ENCODE peak calls at places on chromosomes 1 and 21, in eight cellular contexts. J, X, T, P, Z, Y, U and S are unnamed samples.
A peak's percentile ranks its signal among the peaks of the same experiment; 100 is the strongest.

GRCh38 chr1:62691062-62691844 is 3.1 kb upstream of the DOCK7 start:
- DNase-seq in P (no peak), U (no peak), T (no peak), X (no peak), J (no peak), Z (no peak), Y (no peak), S (no peak)

GRCh38 chr1:65065535-65066378 is 82.2 kb upstream of the AK4 start:
- DNase-seq in Z (no peak), U (peak; percentile 29), J (no peak), Y (peak; percentile 19), X (no peak), T (peak; percentile 25), P (peak; percentile 55), S (no peak)

GRCh38 chr1:226411619-226412018 is 3.7 kb upstream of the PARP1 start:
- DNase-seq in T (no peak), J (no peak), Z (no peak), X (no peak), Y (no peak), P (no peak), U (peak; percentile 39), S (no peak)

GRCh38 chr1:224585051-224585450 is 31.1 kb upstream of the CNIH3 start:
- DNase-seq in X (no peak), U (no peak), P (no peak), J (no peak), T (no peak), Z (no peak), Y (no peak), S (no peak)

GRCh38 chr1:36109041-36109679 is 15.9 kb downstream of the COL8A2 start:
- DNase-seq in X (no peak), Z (no peak), P (no peak), U (no peak), Y (no peak), T (peak; percentile 58), J (no peak), S (no peak)

GRCh38 chr1:162006081-162006480 is 17.6 kb downstream of the OLFML2B start:
- DNase-seq in Z (no peak), J (no peak), Y (no peak), P (no peak), T (no peak), U (no peak), X (no peak), S (no peak)

GRCh38 chr1:205191127-205191577 is 20.4 kb downstream of the DSTYK start:
- DNase-seq in P (no peak), J (no peak), U (no peak), Z (no peak), X (no peak), Y (no peak), T (no peak), S (no peak)

GRCh38 chr1:63124666-63125191 is 197.6 kb upstream of the FOXD3 start:
- DNase-seq in Y (no peak), P (no peak), X (no peak), J (no peak), T (no peak), U (no peak), Z (no peak), S (no peak)

GRCh38 chr1:207811920-207812720 is 60.3 kb downstream of the CD46 start:
- DNase-seq in P (peak; percentile 81), X (no peak), U (peak; percentile 59), Y (no peak), Z (no peak), J (peak; percentile 93), T (peak; percentile 49), S (no peak)

GRCh38 chr1:209456878-209457277 is 126.6 kb upstream of the CAMK1G start:
- DNase-seq in P (no peak), Z (no peak), J (no peak), Y (no peak), T (no peak), X (no peak), U (no peak), S (no peak)

GRCh38 chr1:85894651-85895050 is 186.4 kb upstream of the ZNHIT6 start:
- DNase-seq in Y (no peak), J (no peak), Z (no peak), X (no peak), P (no peak), U (peak; percentile 7), T (peak; percentile 50), S (no peak)

GRCh38 chr1:39898648-39899603 is 2.8 kb downstream of the MYCL start:
- DNase-seq in Z (no peak), J (no peak), P (peak; percentile 57), U (peak; percentile 68), X (no peak), T (peak; percentile 36), Y (peak; percentile 84), S (no peak)

GRCh38 chr1:173409613-173410012 is 67.5 kb upstream of the PRDX6 start:
- DNase-seq in Y (no peak), T (no peak), J (no peak), P (peak; percentile 66), Z (no peak), X (no peak), U (no peak), S (no peak)

GRCh38 chr1:227919916-227920315 is 27.8 kb downstream of the WNT9A start:
- DNase-seq in T (no peak), X (no peak), Y (no peak), J (no peak), P (no peak), U (peak; percentile 54), Z (no peak), S (no peak)

GRCh38 chr21:33848252-33848953 is 67.2 kb downstream of the ATP5PO start:
- DNase-seq in U (no peak), P (no peak), Z (no peak), J (no peak), Y (no peak), X (no peak), T (peak; percentile 12), S (no peak)

GRCh38 chr1:232968965-232969364 is 18.6 kb downstream of the NTPCR start:
- DNase-seq in P (no peak), T (no peak), U (no peak), J (no peak), X (no peak), Y (no peak), Z (no peak), S (no peak)

GRCh38 chr1:228921473-228921872 is 186.2 kb downstream of the RHOU start:
- DNase-seq in X (no peak), Y (no peak), P (peak; percentile 62), U (no peak), Z (no peak), T (no peak), J (peak; percentile 61), S (no peak)

GRCh38 chr1:104648269-104648691 is 898.6 kb downstream of the AMY1C start:
- DNase-seq in J (no peak), U (peak; percentile 5), P (no peak), T (no peak), Y (no peak), Z (no peak), X (no peak), S (no peak)

GRCh38 chr1:59421232-59421920 is 124.5 kb downstream of the FGGY start:
- DNase-seq in T (no peak), X (no peak), P (no peak), U (no peak), J (no peak), Y (no peak), Z (no peak), S (no peak)

GRCh38 chr1:14597343-14598006 is 1.0 kb upstream of the KAZN start:
- DNase-seq in T (no peak), Y (no peak), X (no peak), J (no peak), Z (no peak), P (no peak), U (no peak), S (no peak)

GRCh38 chr1:43460988-43461693 is 7.4 kb upstream of the HYI start:
- DNase-seq in X (no peak), P (no peak), J (no peak), U (no peak), Y (no peak), Z (no peak), T (no peak), S (no peak)

GRCh38 chr1:109927356-109927755 is 16.7 kb downstream of the CSF1 start:
- DNase-seq in P (no peak), X (no peak), T (no peak), U (no peak), Y (no peak), Z (no peak), J (no peak), S (no peak)

GRCh38 chr1:94592566-94592920 is 51.0 kb upstream of the F3 start:
- DNase-seq in J (no peak), Z (no peak), X (no peak), U (no peak), T (no peak), Y (no peak), P (no peak), S (no peak)

GRCh38 chr1:9293512-9294439 is 1.1 kb downstream of the SPSB1 start:
- DNase-seq in U (no peak), Y (peak; percentile 34), T (no peak), J (no peak), Z (no peak), X (no peak), P (no peak), S (no peak)

GRCh38 chr1:70487910-70488665 is 77.0 kb downstream of the CTH start:
- DNase-seq in Z (no peak), U (peak; percentile 16), X (no peak), P (no peak), J (no peak), Y (no peak), T (peak; percentile 23), S (no peak)

GRCh38 chr1:201530741-201531521 is 8.0 kb upstream of the NAV1 start:
- DNase-seq in X (peak; percentile 70), U (peak; percentile 77), J (peak; percentile 96), Y (peak; percentile 58), T (peak; percentile 87), P (peak; percentile 70), Z (no peak), S (peak; percentile 99)

GRCh38 chr21:39630191-39630591 is 17.5 kb downstream of the B3GALT5 start:
- DNase-seq in J (no peak), X (no peak), Y (no peak), T (peak; percentile 54), Z (no peak), P (no peak), U (no peak), S (no peak)

GRCh38 chr21:26806734-26807372 is 38.4 kb downstream of the ADAMTS1 start:
- DNase-seq in Y (no peak), Z (no peak), P (no peak), T (no peak), J (no peak), U (no peak), X (no peak), S (no peak)

GRCh38 chr1:54813479-54814147 is 12.5 kb upstream of the TTC22 start:
- DNase-seq in Y (no peak), P (no peak), U (no peak), Z (no peak), X (no peak), J (no peak), T (no peak), S (no peak)

GRCh38 chr1:40774266-40774998 is 9.2 kb upstream of the KCNQ4 start:
- DNase-seq in Y (peak; percentile 51), X (no peak), Z (peak; percentile 53), T (peak; percentile 77), P (peak; percentile 69), J (peak; percentile 76), U (no peak), S (no peak)

GRCh38 chr1:200224315-200224714 is 185.5 kb downstream of the ZNF281 start:
- DNase-seq in J (no peak), X (no peak), T (no peak), Y (no peak), U (no peak), P (no peak), Z (no peak), S (no peak)

GRCh38 chr21:46295996-46296752 is 10.0 kb downstream of the YBEY start:
- DNase-seq in U (peak; percentile 76), J (peak; percentile 95), T (no peak), P (peak; percentile 90), Y (no peak), Z (peak; percentile 9), X (peak; percentile 38), S (no peak)

GRCh38 chr1:18079941-18080340 is 27.7 kb upstream of the IGSF21 start:
- DNase-seq in Z (no peak), T (no peak), J (no peak), X (no peak), U (no peak), Y (no peak), P (no peak), S (no peak)